ENCODE peak calls at places on chromosome 7, in seven cellular contexts. X is AG04450; F is lung; V is GM23248; U is effector memory CD4-positive, alpha-beta T cell; I is gastrocnemius medialis; K is MM.1S. M is an unnamed sample.

GRCh38 chr7:142445019-142445686 is 187.3 kb upstream of the PRSS58 start:
- DNase-seq in U (peak; percentile 44), K (peak; percentile 78), X (no peak), V (no peak), I (no peak), F (no peak), M (no peak)

GRCh38 chr7:405489-406211 is 114.0 kb downstream of the PDGFA start:
- DNase-seq in X (no peak), V (no peak), U (no peak), I (no peak), K (no peak), F (no peak), M (peak; percentile 52)

GRCh38 chr7:127588019-127588696 is at the start of gene ARF5:
- DNase-seq in U (peak; percentile 82), K (peak; percentile 92), I (peak; percentile 87), V (peak; percentile 93), X (peak; percentile 33), F (peak; percentile 89), M (no peak)

GRCh38 chr7:55105952-55106351 is 87.1 kb downstream of the EGFR start:
- DNase-seq in I (no peak), X (no peak), V (peak; percentile 26), U (no peak), F (no peak), K (no peak), M (no peak)

GRCh38 chr7:94205529-94205928 is 189.2 kb upstream of the COL1A2 start:
- DNase-seq in X (no peak), I (no peak), U (no peak), F (no peak), V (no peak), K (no peak), M (no peak)

GRCh38 chr7:47283497-47284131 is 298.3 kb downstream of the TNS3 start:
- DNase-seq in I (no peak), V (no peak), K (no peak), U (no peak), X (no peak), F (no peak), M (no peak)

GRCh38 chr7:129244220-129244619 is 19.4 kb downstream of the AHCYL2 start:
- DNase-seq in V (no peak), U (no peak), K (no peak), X (no peak), F (no peak), I (no peak), M (no peak)

GRCh38 chr7:15891151-15891842 is 204.8 kb upstream of the MEOX2 start:
- DNase-seq in V (peak; percentile 53), I (no peak), K (no peak), X (no peak), U (no peak), F (no peak), M (no peak)

GRCh38 chr7:159144756-159145543 is at the start of gene VIPR2:
- DNase-seq in X (no peak), K (no peak), V (no peak), I (no peak), F (no peak), U (no peak), M (no peak)

GRCh38 chr7:81064446-81064845 is 145.6 kb upstream of the SEMA3C start:
- DNase-seq in X (no peak), K (no peak), I (no peak), F (no peak), U (no peak), V (no peak), M (no peak)

GRCh38 chr7:31116615-31117014 is 64.5 kb downstream of the ADCYAP1R1 start:
- DNase-seq in K (no peak), I (no peak), U (no peak), X (no peak), V (no peak), F (no peak), M (no peak)

DNA sequence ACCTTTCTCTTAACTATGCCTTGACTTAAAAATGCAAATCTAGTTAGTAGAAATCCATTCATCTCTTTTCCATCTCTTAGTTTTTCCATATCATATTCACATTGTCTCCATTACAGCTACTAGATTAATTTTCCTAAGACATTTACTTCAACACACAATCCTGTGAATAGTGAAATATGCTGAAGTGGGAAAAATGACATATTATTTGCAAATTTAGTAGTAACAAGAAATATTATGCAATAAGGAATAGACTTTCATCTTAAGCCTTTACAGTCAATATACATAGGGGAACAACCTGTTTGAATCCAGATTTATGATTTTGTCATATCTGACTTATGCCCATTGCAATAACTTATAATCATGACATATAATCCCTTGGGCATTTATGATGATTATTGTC is 277.0 kb upstream of the IMMP2L start:
- DNase-seq in U (no peak), I (no peak), V (no peak), K (no peak), F (no peak), X (no peak), M (no peak)
- H3K27ac ChIP-seq in U (no peak overlapping the region), I (no peak overlapping the region), V (no peak overlapping the region), K (no peak overlapping the region), F (no peak overlapping the region), X (no peak overlapping the region), M (no peak overlapping the region)

DNA sequence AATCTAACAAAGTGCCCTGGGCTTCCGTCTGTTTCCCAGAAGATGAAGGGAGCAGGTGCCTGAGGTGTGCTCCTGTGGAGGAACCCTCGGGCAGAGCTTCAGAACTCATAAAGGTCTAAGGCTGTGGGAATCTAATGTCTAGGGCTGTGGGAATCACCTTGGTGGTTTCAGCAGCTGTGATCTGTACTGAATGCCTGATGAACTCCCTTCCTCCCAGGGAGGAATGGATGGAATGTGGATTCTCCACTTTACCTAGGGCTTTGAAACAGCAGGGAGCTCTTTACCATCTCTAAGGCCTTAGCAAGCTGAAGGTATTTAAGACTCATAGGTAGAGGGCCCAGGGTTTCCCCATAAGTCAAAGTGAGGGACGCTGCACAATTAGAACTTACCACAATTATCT is 36.0 kb upstream of the SEMA3E start:
- DNase-seq in F (no peak), I (no peak), V (no peak), U (no peak), X (no peak), K (no peak), M (no peak)
- H3K27ac ChIP-seq in F (no peak overlapping the region), I (no peak overlapping the region), V (no peak overlapping the region), U (no peak overlapping the region), X (no peak overlapping the region), K (no peak overlapping the region), M (no peak overlapping the region)

DNA sequence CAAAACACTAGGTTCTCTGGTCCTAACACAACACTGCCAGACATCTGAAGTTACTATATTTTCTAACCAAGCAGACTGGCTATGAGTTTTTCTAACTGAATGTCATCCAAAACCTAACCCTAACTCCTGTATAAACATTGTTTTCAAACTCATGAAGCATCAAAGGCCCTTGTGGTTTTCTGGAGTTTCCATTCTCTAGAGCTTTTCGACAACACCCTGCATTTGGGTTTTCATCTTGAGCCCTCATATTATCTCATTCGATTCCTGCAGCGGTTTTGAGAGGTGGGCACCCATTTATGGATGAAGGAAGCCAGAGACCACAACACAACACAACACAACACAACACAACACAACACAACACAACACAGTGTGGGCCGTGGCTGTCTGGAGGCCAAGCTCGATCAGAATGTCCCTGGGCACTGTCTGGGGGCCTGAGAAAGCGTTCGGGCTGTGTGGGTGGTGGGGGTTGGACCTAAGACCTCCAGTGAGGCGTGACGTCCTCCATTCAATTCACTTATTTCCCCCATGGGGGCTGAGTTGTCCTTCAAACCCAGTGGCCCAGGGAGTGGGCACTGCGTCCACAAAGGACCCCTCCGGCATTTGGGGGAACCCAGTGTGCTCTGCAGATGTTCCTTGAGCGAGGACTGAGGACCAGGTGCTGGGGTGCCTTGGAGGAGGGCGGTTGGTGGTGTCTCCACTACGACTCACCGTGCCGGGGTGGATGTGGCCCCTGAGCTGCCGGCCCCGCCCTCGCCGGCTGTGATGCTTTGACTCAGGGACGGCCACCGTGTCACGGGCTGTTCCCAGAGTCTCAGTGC is 490.4 kb downstream of the DNAJB6 start:
- DNase-seq in V (no peak), X (no peak), F (no peak), U (no peak), I (no peak), K (no peak), M (peak; percentile 36)
- H3K27ac ChIP-seq in V (no peak overlapping the region), X (no peak overlapping the region), F (no peak overlapping the region), U (no peak overlapping the region), I (no peak overlapping the region), K (no peak overlapping the region), M (no peak overlapping the region)

GRCh38 chr7:18831381-18831901 is 286.0 kb downstream of the TWIST1 start:
- DNase-seq in V (no peak), X (no peak), U (no peak), I (no peak), F (no peak), K (no peak), M (no peak)

GRCh38 chr7:18829101-18829486 is 288.3 kb downstream of the TWIST1 start:
- DNase-seq in V (peak; percentile 22), I (no peak), F (no peak), K (no peak), X (no peak), U (no peak), M (no peak)

GRCh38 chr7:18829518-18830252 is 287.8 kb downstream of the TWIST1 start:
- DNase-seq in V (peak; percentile 77), X (no peak), F (no peak), U (no peak), I (peak; percentile 16), K (no peak), M (no peak)

GRCh38 chr7:18831943-18832342 is 285.5 kb downstream of the TWIST1 start:
- DNase-seq in U (no peak), I (no peak), V (no peak), K (no peak), F (no peak), X (no peak), M (no peak)

GRCh38 chr7:18834574-18835361 is 282.7 kb downstream of the TWIST1 start:
- DNase-seq in X (no peak), V (no peak), F (no peak), U (no peak), I (no peak), K (no peak), M (no peak)
- H3K27ac ChIP-seq in X (no peak overlapping the region), V (no peak overlapping the region), F (no peak overlapping the region), U (no peak overlapping the region), I (no peak overlapping the region), K (no peak overlapping the region), M (no peak overlapping the region)

GRCh38 chr7:28409716-28410627 is 2.3 kb upstream of the CREB5 start:
- DNase-seq in U (no peak), V (peak; percentile 82), X (no peak), K (no peak), I (peak; percentile 61), F (no peak), M (no peak)
- H3K27ac ChIP-seq in U (no peak overlapping the region), V (peak overlapping the region; percentile 92), X (peak overlapping the region; percentile 95), K (no peak overlapping the region), I (peak overlapping the region; percentile 91), F (peak overlapping the region; percentile 85), M (no peak overlapping the region)

M was measured in RWPE2.